ENCODE peak calls at places on chromosomes 6 and 20, in six cellular contexts. W is CD4-positive, alpha-beta T cell; M is MV-4-11; G is COR-L47; Z is mesendoderm; L is A673. J is an unnamed sample.

GRCh38 chr6:47059216-47059885 is 17.2 kb upstream of the ADGRF1 start:
- DNase-seq in Z (no peak), W (no peak), M (no peak), L (no peak), G (no peak), J (no peak)

GRCh38 chr6:97437087-97437486 is 154.1 kb upstream of the MMS22L start:
- DNase-seq in Z (peak), W (no peak), M (no peak), G (peak), L (peak), J (no peak)

GRCh38 chr6:134819236-134819635 is 130.7 kb downstream of the ALDH8A1 start:
- DNase-seq in L (no peak), W (no peak), Z (no peak), G (no peak), M (no peak), J (no peak)

GRCh38 chr20:32789896-32790750 is 27.9 kb downstream of the DNMT3B start:
- DNase-seq in M (peak), G (peak), W (peak), Z (peak), L (peak), J (peak)

GRCh38 chr6:16398587-16398986 is 160.2 kb downstream of the GMPR start:
- DNase-seq in Z (no peak), M (no peak), L (no peak), G (no peak), W (no peak), J (no peak)

GRCh38 chr6:75934643-75935472 is 137.6 kb downstream of the IMPG1 start:
- DNase-seq in M (peak), L (peak), W (no peak), G (peak), Z (peak), J (peak)

GRCh38 chr20:64209148-64209547 is 44.9 kb downstream of the MYT1 start:
- DNase-seq in Z (no peak), M (no peak), W (no peak), G (no peak), L (no peak), J (no peak)

GRCh38 chr20:58610071-58610800 is 40.8 kb upstream of the STX16 start:
- DNase-seq in W (no peak), M (no peak), L (no peak), G (no peak), Z (no peak), J (no peak)

GRCh38 chr6:10528170-10528981 is 7.2 kb downstream of the GCNT2 start:
- DNase-seq in L (no peak), W (peak), Z (peak), M (no peak), G (peak), J (no peak)

GRCh38 chr20:18019068-18019467 is 38.6 kb downstream of the OVOL2 start:
- DNase-seq in W (no peak), M (peak), G (no peak), L (peak), Z (peak), J (no peak)

GRCh38 chr20:12130781-12131180 is 213.1 kb downstream of the BTBD3 start:
- DNase-seq in Z (no peak), G (no peak), M (no peak), L (no peak), W (no peak), J (no peak)

GRCh38 chr6:92759195-92759594 is 660.2 kb downstream of the EPHA7 start:
- DNase-seq in Z (no peak), G (no peak), M (no peak), L (no peak), W (no peak), J (no peak)

GRCh38 chr6:146915671-146916127 is 288.5 kb upstream of the STXBP5 start:
- DNase-seq in M (peak), L (no peak), Z (no peak), G (no peak), W (no peak), J (no peak)

GRCh38 chr6:122400467-122401089 is 1.1 kb downstream of the HSF2 start:
- DNase-seq in L (no peak), G (no peak), Z (no peak), W (no peak), M (no peak), J (no peak)

GRCh38 chr6:30768634-30769087 is 24.3 kb upstream of the IER3 start:
- DNase-seq in W (no peak), L (no peak), M (no peak), G (no peak), Z (peak), J (no peak)